ENCODE peak calls at places on chromosomes 4 and X, in eight cellular contexts. W is lower lobe of right lung, X is EL, N is WERI-Rb-1, Y is HCT116, E is GM19239, L is uterus, G is H4. I is an unnamed sample.

GRCh38 chr4:61666248-61666647 is 466.1 kb downstream of the ADGRL3 start:
- DNase-seq in N (no peak), E (no peak), G (no peak), W (no peak), X (no peak), Y (no peak), L (no peak), I (no peak)

GRCh38 chr4:88674565-88674964 is 23.1 kb downstream of the NAP1L5 start:
- DNase-seq in L (no peak), N (no peak), Y (no peak), W (no peak), X (peak; percentile 21), E (no peak), G (no peak), I (no peak)

GRCh38 chrX:72715546-72715945 is 1.4 kb upstream of the PHKA1 start:
- DNase-seq in L (no peak), E (no peak), X (no peak), W (no peak), N (no peak), Y (no peak), G (no peak), I (no peak)

GRCh38 chrX:20026278-20026677 is 35.4 kb upstream of the BCLAF3 start:
- DNase-seq in N (no peak), E (no peak), G (peak; percentile 22), X (peak; percentile 66), L (no peak), W (no peak), Y (no peak), I (no peak)

GRCh38 chr4:90575371-90575770 is 448.2 kb downstream of the CCSER1 start:
- DNase-seq in E (no peak), W (no peak), G (no peak), L (no peak), N (no peak), X (no peak), Y (no peak), I (no peak)

GRCh38 chr4:140188975-140189374 is 35.0 kb upstream of the MAML3 start:
- DNase-seq in G (no peak), W (peak; percentile 49), E (no peak), L (peak; percentile 57), N (no peak), Y (no peak), X (peak; percentile 69), I (no peak)

GRCh38 chr4:33709247-33709646 is 2535.1 kb downstream of the ARAP2 start:
- DNase-seq in G (peak; percentile 13), Y (no peak), W (no peak), E (no peak), X (peak; percentile 66), L (no peak), N (no peak), I (no peak)

GRCh38 chr4:15427126-15427525 is 707 bp upstream of the C1QTNF7 start:
- DNase-seq in G (no peak), W (no peak), L (no peak), E (no peak), N (no peak), Y (no peak), X (no peak), I (no peak)

GRCh38 chr4:2305766-2306501 is 44.0 kb upstream of the MXD4 start:
- DNase-seq in X (no peak), Y (no peak), E (no peak), G (peak; percentile 14), W (no peak), L (no peak), N (no peak), I (no peak)

GRCh38 chr4:72564184-72564583 is 4.8 kb downstream of the ADAMTS3 start:
- DNase-seq in W (no peak), G (no peak), Y (no peak), N (no peak), X (peak; percentile 48), L (no peak), E (no peak), I (no peak)

GRCh38 chr4:111961806-111962205 is 183.4 kb upstream of the FAM241A start:
- DNase-seq in Y (no peak), L (no peak), G (no peak), X (peak; percentile 54), N (no peak), W (no peak), E (no peak), I (no peak)

GRCh38 chr4:127400736-127401346 is 231.9 kb upstream of the INTU start:
- DNase-seq in W (no peak), N (peak; percentile 83), E (peak; percentile 16), L (peak; percentile 19), G (peak; percentile 79), X (peak; percentile 69), Y (peak; percentile 73), I (peak; percentile 43)

GRCh38 chr4:181647396-181648107 is 595.6 kb upstream of the TENM3 start:
- DNase-seq in W (no peak), N (no peak), L (no peak), E (no peak), X (peak; percentile 31), Y (no peak), G (no peak), I (no peak)

GRCh38 chrX:107747596-107748161 is 27.9 kb downstream of the TSC22D3 start:
- DNase-seq in L (peak; percentile 60), E (no peak), X (peak; percentile 49), G (no peak), Y (no peak), W (peak; percentile 49), N (no peak), I (no peak)

GRCh38 chrX:118688935-118689334 is 38.5 kb upstream of the IL13RA1 start:
- DNase-seq in W (no peak), N (no peak), G (no peak), X (no peak), E (no peak), L (no peak), Y (no peak), I (no peak)

GRCh38 chr4:144710526-144710912 is 64.6 kb downstream of the HHIP start:
- DNase-seq in X (peak; percentile 11), L (no peak), N (no peak), E (no peak), Y (no peak), G (no peak), W (no peak), I (no peak)

GRCh38 chr4:30724217-30724616 is 4.0 kb downstream of the PCDH7 start:
- DNase-seq in E (no peak), W (no peak), G (no peak), N (no peak), Y (no peak), X (no peak), L (no peak), I (no peak)

GRCh38 chr4:123364906-123365305 is 31.7 kb upstream of the SPRY1 start:
- DNase-seq in N (no peak), X (no peak), G (no peak), L (no peak), Y (no peak), E (no peak), W (no peak), I (no peak)

GRCh38 chr4:80058740-80059139 is 14.3 kb downstream of the ANTXR2 start:
- DNase-seq in L (no peak), X (no peak), G (no peak), W (no peak), Y (no peak), N (no peak), E (no peak), I (peak; percentile 64)

GRCh38 chrX:75155454-75155829 is 641 bp downstream of the ABCB7 start:
- DNase-seq in E (no peak), X (peak; percentile 6), G (no peak), W (no peak), N (no peak), L (no peak), Y (no peak), I (peak; percentile 14)

GRCh38 chr4:90951037-90951436 is 823.8 kb downstream of the CCSER1 start:
- DNase-seq in X (no peak), W (no peak), G (peak; percentile 93), L (no peak), N (no peak), Y (peak; percentile 66), E (no peak), I (no peak)

GRCh38 chr4:51932261-51932660 is 87.9 kb downstream of the LRRC66 start:
- DNase-seq in G (no peak), X (peak; percentile 6), N (no peak), Y (no peak), E (no peak), L (no peak), W (no peak), I (no peak)

GRCh38 chr4:167274346-167274745 is 40.1 kb upstream of the SPOCK3 start:
- DNase-seq in N (no peak), L (no peak), E (no peak), G (no peak), Y (no peak), W (no peak), X (no peak), I (no peak)

GRCh38 chr4:169630069-169630468 is 9.7 kb downstream of the CLCN3 start:
- DNase-seq in Y (no peak), N (no peak), L (no peak), E (no peak), X (no peak), G (no peak), W (no peak), I (no peak)

GRCh38 chr4:143721317-143721716 is 20.8 kb upstream of the FREM3 start:
- DNase-seq in E (no peak), X (peak; percentile 36), Y (no peak), W (no peak), G (no peak), L (no peak), N (no peak), I (no peak)

GRCh38 chr4:20418865-20419451 is 167.3 kb downstream of the SLIT2 start:
- DNase-seq in W (no peak), G (peak; percentile 87), X (peak; percentile 76), E (peak; percentile 9), L (no peak), N (no peak), Y (peak; percentile 21), I (no peak)

I was measured in stimulated activated naive CD8-positive, alpha-beta T cell treated with anti-CD3 and anti-CD28 coated beads, Interleukin-15, amount 100 ng/mL, for 72 hours.